ENCODE peak calls at places on chromosomes 5 and 9, in eight cellular contexts. I is esophagus squamous epithelium, U is GM23338, F is upper lobe of right lung, L is coronary artery, Y is fibroblast of mammary gland, A is BJ, N is brain microvascular endothelial cell. C is an unnamed sample.

GRCh38 chr9:77025146-77025545 is 5.7 kb downstream of the FOXB2 start:
- DNase-seq in I (no peak), U (no peak), F (no peak), L (no peak), Y (no peak), A (no peak), N (no peak), C (no peak)

GRCh38 chr9:104606202-104606601 is 775 bp upstream of the OR13C2 start:
- DNase-seq in I (no peak), U (no peak), F (no peak), L (no peak), Y (no peak), A (no peak), N (no peak), C (no peak)

GRCh38 chr9:79809931-79810330 is 238.2 kb downstream of the TLE4 start:
- DNase-seq in I (no peak), U (no peak), F (no peak), L (no peak), Y (peak; percentile 78), A (peak; percentile 85), N (peak; percentile 12), C (no peak)

GRCh38 chr9:76756273-76756650 is 8.0 kb upstream of the PCA3 start:
- DNase-seq in I (no peak), U (peak; percentile 75), F (no peak), L (no peak), Y (peak; percentile 44), A (no peak), N (peak; percentile 9), C (no peak)

GRCh38 chr9:97598461-97599288 is 34.5 kb downstream of the TSTD2 start:
- DNase-seq in I (no peak), U (peak; percentile 93), F (no peak), L (no peak), Y (peak; percentile 84), A (peak; percentile 20), N (peak; percentile 81), C (peak; percentile 85)

GRCh38 chr9:77883846-77884771 is 147.5 kb downstream of the GNAQ start:
- DNase-seq in I (no peak), U (peak; percentile 53), F (no peak), L (no peak), Y (peak; percentile 31), A (no peak), N (peak; percentile 20), C (no peak)

GRCh38 chr9:71703172-71703872 is 65.0 kb downstream of the CEMIP2 start:
- DNase-seq in I (no peak), U (no peak), F (no peak), L (no peak), Y (peak; percentile 26), A (no peak), N (no peak), C (no peak)

GRCh38 chr9:30723656-30724055 is 1660.8 kb upstream of the ACO1 start:
- DNase-seq in I (no peak), U (no peak), F (no peak), L (no peak), Y (no peak), A (no peak), N (no peak), C (no peak)

GRCh38 chr5:90518666-90519065 is 10.7 kb downstream of the LYSMD3 start:
- DNase-seq in I (no peak), U (no peak), F (no peak), L (no peak), Y (peak; percentile 49), A (no peak), N (no peak), C (no peak)

GRCh38 chr9:106111039-106111740 is 416.8 kb downstream of the TMEM38B start:
- DNase-seq in I (no peak), U (peak; percentile 32), F (no peak), L (no peak), Y (no peak), A (no peak), N (no peak), C (no peak)

GRCh38 chr9:70455993-70456704 is 41.7 kb upstream of the KLF9 start:
- DNase-seq in I (no peak), U (no peak), F (no peak), L (no peak), Y (no peak), A (no peak), N (no peak), C (no peak)

GRCh38 chr9:98157372-98157771 is 35.1 kb downstream of the CORO2A start:
- DNase-seq in I (no peak), U (no peak), F (peak; percentile 58), L (no peak), Y (no peak), A (no peak), N (no peak), C (no peak)

GRCh38 chr5:3858524-3858923 is 262.9 kb downstream of the IRX1 start:
- DNase-seq in I (no peak), U (no peak), F (no peak), L (no peak), Y (no peak), A (no peak), N (no peak), C (no peak)

GRCh38 chr5:137700282-137700680 is 35.6 kb downstream of the KLHL3 start:
- DNase-seq in I (no peak), U (no peak), F (no peak), L (no peak), Y (peak; percentile 14), A (no peak), N (no peak), C (no peak)

GRCh38 chr9:130110596-130111021 is 56.9 kb downstream of the GPR107 start:
- DNase-seq in I (no peak), U (no peak), F (no peak), L (no peak), Y (peak; percentile 49), A (no peak), N (peak; percentile 19), C (no peak)

GRCh38 chr9:77210116-77210515 is 32.8 kb downstream of the VPS13A start:
- DNase-seq in I (no peak), U (peak; percentile 60), F (no peak), L (no peak), Y (no peak), A (no peak), N (no peak), C (no peak)

GRCh38 chr5:89471556-89471955 is 588.6 kb upstream of the MEF2C start:
- DNase-seq in I (no peak), U (no peak), F (no peak), L (no peak), Y (peak; percentile 54), A (peak; percentile 44), N (no peak), C (no peak)

GRCh38 chr5:45532826-45533624 is 163.2 kb downstream of the HCN1 start:
- DNase-seq in I (no peak), U (peak; percentile 58), F (no peak), L (no peak), Y (no peak), A (no peak), N (no peak), C (no peak)

DNA sequence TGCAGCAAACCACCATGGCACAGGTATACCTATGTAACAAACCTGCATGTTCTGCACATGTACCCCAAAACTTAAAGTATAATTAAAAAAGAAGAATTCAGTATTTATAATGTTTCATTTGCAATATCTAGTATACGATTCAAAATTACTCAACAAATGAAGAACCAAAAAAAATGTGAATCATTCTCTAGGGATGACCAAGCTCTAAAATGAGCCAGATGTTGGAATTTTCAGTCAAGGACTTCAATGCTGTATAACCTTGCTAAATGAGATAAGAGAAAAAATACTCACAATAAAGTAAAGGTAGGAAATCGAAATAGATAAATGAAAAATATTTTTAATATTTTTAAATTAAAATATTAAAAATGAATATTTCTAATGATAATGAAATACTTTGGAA is 108.7 kb upstream of the ADRA1B start:
- DNase-seq in I (no peak), U (no peak), F (no peak), L (no peak), Y (peak; percentile 61), A (no peak), N (no peak), C (no peak)
- TF ChIP-seq CTCF in I (no peak), U (no peak), F (no peak), L (no peak), Y (no peak), A (no peak), N (no peak), C (no peak)

GRCh38 chr9:126365780-126366179 is 39.2 kb downstream of the MVB12B start:
- DNase-seq in I (no peak), U (peak; percentile 43), F (no peak), L (no peak), Y (no peak), A (no peak), N (no peak), C (no peak)
- TF ChIP-seq CTCF in I (no peak), U (peak; percentile 27), F (no peak), L (no peak), Y (no peak), A (no peak), N (peak; percentile 17), C (no peak)

GRCh38 chr9:134382733-134383132 is 56.5 kb downstream of the RXRA start:
- DNase-seq in I (no peak), U (no peak), F (no peak), L (no peak), Y (no peak), A (no peak), N (no peak), C (no peak)

GRCh38 chr9:134383148-134383547 is 56.9 kb downstream of the RXRA start:
- DNase-seq in I (no peak), U (no peak), F (no peak), L (no peak), Y (no peak), A (no peak), N (no peak), C (no peak)

GRCh38 chr9:134385873-134386370 is 59.7 kb downstream of the RXRA start:
- DNase-seq in I (no peak), U (no peak), F (no peak), L (no peak), Y (no peak), A (no peak), N (no peak), C (no peak)

GRCh38 chr9:134386951-134387831 is 60.9 kb downstream of the RXRA start:
- DNase-seq in I (no peak), U (no peak), F (no peak), L (no peak), Y (no peak), A (no peak), N (no peak), C (no peak)

DNA sequence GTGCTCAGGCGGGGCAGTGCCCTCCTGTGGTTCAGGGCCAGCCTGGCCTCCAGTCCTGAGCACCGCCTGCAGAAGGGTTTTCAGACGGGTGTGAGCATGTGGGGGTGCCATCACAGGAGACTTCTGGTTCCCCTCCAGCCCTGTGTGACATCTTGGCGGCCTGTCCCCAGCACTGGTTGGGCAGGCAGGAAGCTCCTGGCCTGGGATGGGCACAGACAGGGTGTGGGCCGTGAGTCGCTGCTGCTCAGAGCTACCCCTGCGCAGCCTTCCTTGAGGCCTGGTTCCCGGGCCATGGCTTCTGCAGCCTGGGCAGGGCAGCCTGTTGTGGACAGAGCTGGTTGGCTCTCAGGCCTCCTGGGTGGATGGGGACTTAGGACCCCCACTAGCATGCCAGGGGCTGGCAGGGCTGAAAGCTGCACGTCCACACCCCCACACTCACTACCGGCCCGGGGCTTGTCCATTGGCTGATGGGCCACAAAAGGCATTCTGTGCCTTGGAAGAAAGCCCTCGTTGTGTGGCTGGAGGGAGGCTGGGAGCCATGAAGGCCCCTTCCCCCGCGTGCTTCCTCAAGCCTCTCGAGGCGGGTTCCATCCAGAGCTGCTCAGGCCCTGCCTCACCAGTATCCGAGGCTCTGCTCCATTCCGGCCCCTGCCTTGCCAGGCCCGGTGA is 58.7 kb downstream of the RXRA start:
- DNase-seq in I (no peak), U (no peak), F (no peak), L (no peak), Y (no peak), A (no peak), N (no peak), C (no peak)
- TF ChIP-seq CTCF in I (no peak), U (no peak), F (no peak), L (no peak), Y (no peak), A (no peak), N (no peak), C (no peak)

GRCh38 chr9:90960941-90961340 is 159.3 kb downstream of the SYK start:
- DNase-seq in I (no peak), U (no peak), F (no peak), L (no peak), Y (no peak), A (no peak), N (no peak), C (no peak)
- TF ChIP-seq CTCF in I (no peak), U (no peak), F (no peak), L (no peak), Y (no peak), A (no peak), N (no peak), C (no peak)

C was measured in osteocyte.